ENCODE peak calls at places on chromosomes 6 and 20, in nine cellular contexts. O, T, K, G, J, Z, A, L and Q are unnamed samples. For H3K36me3, the result is how much of the 10 kb centered on the place peaks cover.

GRCh38 chr6:111894951-111895350 is 21.7 kb upstream of the FYN start:
- DNase-seq in K (no peak), G (no peak), T (no peak), Z (no peak), L (no peak), O (no peak), J (no peak), A (no peak), Q (no peak)

GRCh38 chr6:33663727-33664449 is 42.8 kb downstream of the ITPR3 start:
- DNase-seq in K (no peak), T (no peak), G (no peak), J (no peak), Z (no peak), L (no peak), A (no peak), O (no peak), Q (no peak)

GRCh38 chr6:91198588-91199255 is 611.9 kb upstream of the MAP3K7 start:
- DNase-seq in O (no peak), Z (no peak), L (no peak), T (peak), J (no peak), K (no peak), A (no peak), G (no peak), Q (no peak)

GRCh38 chr6:142531727-142532126 is 229.9 kb downstream of the ADGRG6 start:
- DNase-seq in G (no peak), J (no peak), A (no peak), O (no peak), K (no peak), Z (no peak), L (no peak), T (peak), Q (no peak)

GRCh38 chr6:147448212-147448611 is 60.3 kb upstream of the SAMD5 start:
- DNase-seq in Z (no peak), K (peak), G (no peak), J (no peak), O (no peak), A (peak), T (peak), L (no peak), Q (no peak)

GRCh38 chr20:17987988-17988387 is 19.2 kb downstream of the MGME1 start:
- DNase-seq in K (no peak), O (no peak), L (no peak), G (no peak), A (no peak), Z (no peak), T (no peak), J (no peak), Q (no peak)

GRCh38 chr20:14617123-14617522 is 279.7 kb upstream of the FLRT3 start:
- DNase-seq in J (no peak), O (no peak), G (no peak), A (no peak), T (peak), K (no peak), Z (peak), L (no peak), Q (no peak)

GRCh38 chr6:143060354-143060805 is 309 bp upstream of the AIG1 start:
- DNase-seq in O (peak), L (peak), Z (peak), K (peak), J (peak), T (peak), G (no peak), A (peak), Q (peak)

GRCh38 chr6:30687659-30688431 is 1.4 kb upstream of the PPP1R18 start:
- DNase-seq in Z (peak), L (peak), K (no peak), J (no peak), G (no peak), A (no peak), O (no peak), T (peak), Q (peak)

GRCh38 chr6:26575494-26575939 is 21.2 kb upstream of the ABT1 start:
- DNase-seq in G (peak), A (peak), O (no peak), T (peak), J (no peak), L (no peak), Z (no peak), K (no peak), Q (no peak)

GRCh38 chr6:137799950-137800568 is 67.0 kb upstream of the TNFAIP3 start:
- DNase-seq in O (peak), K (no peak), J (peak), Z (peak), A (peak), T (peak), G (no peak), L (peak), Q (peak)

GRCh38 chr6:44022671-44023352 is 104.4 kb downstream of the MRPL14 start:
- DNase-seq in J (no peak), Z (no peak), L (no peak), K (no peak), O (no peak), T (no peak), G (no peak), A (no peak), Q (no peak)

GRCh38 chr6:25298508-25298834 is 19.3 kb downstream of the CARMIL1 start:
- DNase-seq in K (no peak), O (no peak), Z (no peak), G (no peak), L (no peak), J (no peak), T (no peak), A (no peak), Q (no peak)

GRCh38 chr6:52691718-52692117 is 20.8 kb downstream of the TMEM14A start:
- DNase-seq in G (no peak), O (no peak), T (peak), Z (no peak), A (no peak), L (no peak), K (no peak), J (no peak), Q (no peak)

GRCh38 chr6:145962581-145962980 is 1.6 kb downstream of the SHPRH start:
- DNase-seq in Z (no peak), A (no peak), K (no peak), T (no peak), L (no peak), O (no peak), G (no peak), J (no peak), Q (no peak)

GRCh38 chr20:17992847-17993508 is 24.2 kb downstream of the MGME1 start:
- DNase-seq in O (no peak), J (no peak), G (no peak), K (no peak), Z (no peak), A (no peak), T (peak), L (no peak), Q (no peak)

GRCh38 chr6:134352786-134353480 is 35.0 kb upstream of the SGK1 start:
- DNase-seq in J (no peak), T (peak), K (no peak), L (no peak), Z (no peak), G (no peak), O (no peak), A (peak), Q (no peak)

GRCh38 chr6:24273471-24273870 is 84.4 kb downstream of the DCDC2 start:
- DNase-seq in J (no peak), O (no peak), G (no peak), Z (no peak), A (no peak), K (no peak), T (peak), L (no peak), Q (no peak)

GRCh38 chr20:33309631-33310030 is 26.6 kb downstream of the BPIFB1 start:
- DNase-seq in Z (no peak), A (no peak), T (no peak), K (no peak), L (no peak), O (no peak), G (no peak), J (no peak), Q (no peak)

GRCh38 chr20:17822039-17822438 is 122.3 kb downstream of the BANF2 start:
- DNase-seq in O (peak), L (no peak), Z (peak), J (peak), A (no peak), G (no peak), K (peak), T (peak), Q (no peak)

GRCh38 chr6:168093071-168093505 is 14.1 kb upstream of the FRMD1 start:
- DNase-seq in J (peak), G (no peak), T (no peak), Z (no peak), A (no peak), L (no peak), O (no peak), K (peak), Q (peak)

GRCh38 chr20:35603695-35604443 is 11.8 kb upstream of the SPAG4 start:
- DNase-seq in O (peak), A (no peak), K (no peak), L (no peak), Z (no peak), G (no peak), T (no peak), J (no peak), Q (no peak)

GRCh38 chr6:40791004-40791403 is 203.8 kb upstream of the LRFN2 start:
- DNase-seq in Z (no peak), T (no peak), O (no peak), J (no peak), K (no peak), L (no peak), A (no peak), G (no peak), Q (no peak)

GRCh38 chr6:35642471-35643161 is 46.1 kb downstream of the FKBP5 start:
- DNase-seq in Z (no peak), K (no peak), T (no peak), L (no peak), O (no peak), J (no peak), A (no peak), G (no peak), Q (no peak)

GRCh38 chr6:151071295-151071694 is 168.5 kb upstream of the AKAP12 start:
- DNase-seq in T (peak), O (peak), L (peak), K (no peak), G (no peak), J (no peak), A (no peak), Z (no peak), Q (peak)

GRCh38 chr6:160137989-160138835 is 16.6 kb downstream of the SLC22A1 start:
- DNase-seq in O (no peak), A (peak), Z (peak), T (peak), G (peak), K (peak), L (peak), J (peak), Q (peak)

GRCh38 chr6:30820196-30820595 is 64.1 kb upstream of the DDR1 start:
- DNase-seq in K (peak), J (peak), T (peak), O (no peak), G (no peak), Z (peak), A (no peak), L (peak), Q (no peak)

GRCh38 chr6:108562503-108562993 is 1.8 kb downstream of the FOXO3 start:
- DNase-seq in L (peak), T (peak), Z (peak), J (peak), O (peak), A (peak), K (peak), G (peak), Q (peak)

GRCh38 chr6:122715725-122716124 is 63.8 kb upstream of the FABP7 start:
- DNase-seq in Z (no peak), G (no peak), O (no peak), L (no peak), T (peak), A (no peak), J (no peak), K (no peak), Q (no peak)

GRCh38 chr6:22884441-22884840 is 315.1 kb downstream of the HDGFL1 start:
- DNase-seq in L (no peak), O (no peak), K (no peak), A (no peak), Z (no peak), G (no peak), J (no peak), T (no peak), Q (peak)

GRCh38 chr20:55139173-55139765 is 663.9 kb downstream of the DOK5 start:
- DNase-seq in J (no peak), K (no peak), G (no peak), Z (no peak), L (no peak), T (no peak), O (no peak), A (no peak), Q (no peak)

GRCh38 chr6:20211941-20212391 is 303 bp downstream of the MBOAT1 start:
- DNase-seq in T (peak), O (no peak), L (no peak), K (peak), Z (peak), G (no peak), J (peak), A (peak), Q (peak)
- H3K27ac ChIP-seq in T (peak), O (peak), L (peak), K (peak), Z (peak), G (peak), J (peak), A (no peak), Q (peak)

GRCh38 chr20:8974009-8974708 is 94.7 kb upstream of the PLCB4 start:
- DNase-seq in T (no peak), Z (no peak), A (no peak), K (no peak), O (no peak), L (no peak), J (no peak), G (no peak), Q (no peak)
- H3K36me3 ChIP-seq in T (under half), Z (under half), A (under half), K (under half), O (under half), L (under half), J (under half), G (under half), Q (under half)

GRCh38 chr20:61739832-61740118 is 325.9 kb downstream of the TAF4 start:
- DNase-seq in G (no peak), A (no peak), L (no peak), T (no peak), J (no peak), O (no peak), Z (no peak), K (no peak), Q (no peak)

GRCh38 chr20:61744691-61745396 is 320.8 kb downstream of the TAF4 start:
- DNase-seq in T (peak), G (no peak), K (no peak), O (no peak), Z (peak), A (no peak), L (no peak), J (no peak), Q (no peak)

GRCh38 chr20:61743606-61744005 is 322.1 kb downstream of the TAF4 start:
- DNase-seq in K (no peak), Z (no peak), G (no peak), J (no peak), A (no peak), O (no peak), T (no peak), L (no peak), Q (no peak)

GRCh38 chr20:61739086-61739831 is 326.4 kb downstream of the TAF4 start:
- DNase-seq in L (no peak), A (peak), Z (no peak), O (no peak), T (no peak), J (no peak), G (no peak), K (no peak), Q (no peak)

GRCh38 chr20:61742097-61742805 is 323.4 kb downstream of the TAF4 start:
- DNase-seq in G (no peak), O (no peak), A (peak), L (no peak), J (no peak), T (no peak), Z (no peak), K (no peak), Q (no peak)
- TF ChIP-seq CTCF in G (no peak), O (no peak), A (peak), L (no peak), J (no peak), T (no peak), Z (peak), K (no peak), Q (no peak)

DNA sequence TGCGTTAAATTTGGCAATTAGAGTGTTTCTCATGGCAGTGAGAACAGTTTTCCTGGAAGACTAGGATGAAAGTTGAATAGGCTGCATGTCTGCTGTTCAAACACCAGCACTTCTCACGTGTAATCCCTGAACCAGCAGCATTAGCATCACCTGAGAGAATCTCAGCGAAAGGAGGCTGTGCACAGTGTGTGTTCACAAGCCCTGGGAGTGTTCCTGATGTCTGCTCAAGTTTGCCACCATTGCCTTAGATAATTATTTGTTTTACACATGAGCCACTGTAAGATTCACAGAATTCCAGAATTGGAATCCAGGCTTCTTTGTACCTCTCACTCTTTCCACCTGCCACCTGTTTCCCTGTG is 117.3 kb downstream of the JARID2 start:
- DNase-seq in L (no peak), G (no peak), A (no peak), J (no peak), T (no peak), Z (no peak), O (no peak), K (no peak), Q (no peak)
- H3K27ac ChIP-seq in L (no peak), G (no peak), A (no peak), J (no peak), T (no peak), Z (no peak), O (no peak), K (no peak), Q (no peak)

GRCh38 chr20:50584687-50585086 is 74.5 kb downstream of the PTPN1 start:
- DNase-seq in O (no peak), T (no peak), A (no peak), J (no peak), K (no peak), G (no peak), Z (no peak), L (no peak), Q (no peak)

GRCh38 chr20:50585678-50586077 is 75.5 kb downstream of the PTPN1 start:
- DNase-seq in Z (no peak), A (no peak), K (no peak), O (no peak), G (no peak), L (no peak), J (no peak), T (no peak), Q (no peak)

GRCh38 chr20:50583422-50584150 is 73.4 kb downstream of the PTPN1 start:
- DNase-seq in G (no peak), A (no peak), T (no peak), L (no peak), O (no peak), J (no peak), K (no peak), Z (no peak), Q (no peak)

GRCh38 chr20:50586531-50587232 is 76.5 kb downstream of the PTPN1 start:
- DNase-seq in T (no peak), A (no peak), L (no peak), Z (no peak), K (no peak), G (no peak), O (no peak), J (no peak), Q (no peak)

DNA sequence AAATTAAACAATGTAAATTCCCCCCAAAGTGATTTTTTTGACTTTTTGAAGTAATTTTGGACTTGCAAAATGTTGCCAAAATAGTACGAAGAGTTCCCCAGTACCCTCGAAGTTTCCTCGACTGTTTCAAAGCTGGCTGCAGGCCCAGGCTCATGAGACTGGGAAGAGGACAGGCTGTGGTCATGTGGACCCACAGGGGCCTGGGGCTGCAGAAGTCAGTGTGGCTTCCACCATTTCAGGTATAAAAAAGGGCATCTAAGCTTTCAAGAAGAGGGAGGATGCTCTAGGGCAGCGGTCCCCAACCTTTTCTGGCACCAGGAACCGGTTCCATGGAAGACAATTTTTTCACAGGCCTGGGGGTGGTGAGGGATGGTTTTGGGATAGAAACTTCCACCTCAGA is 75.0 kb downstream of the PTPN1 start:
- DNase-seq in T (no peak), Z (no peak), L (no peak), G (no peak), A (no peak), K (no peak), J (no peak), O (no peak), Q (no peak)
- H3K36me3 ChIP-seq in T (under half), Z (under half), L (under half), G (under half), A (under half), K (half or more), J (under half), O (under half), Q (under half)

GRCh38 chr6:7087066-7087465 is 20.7 kb upstream of the RREB1 start:
- DNase-seq in Z (no peak), K (no peak), L (no peak), T (peak), J (no peak), G (no peak), A (peak), O (no peak), Q (no peak)
- TF ChIP-seq CTCF in Z (no peak), K (peak), L (no peak), T (peak), J (no peak), G (no peak), A (peak), O (peak), Q (peak)

GRCh38 chr20:47782920-47783552 is 2.2 kb downstream of the SULF2 start:
- DNase-seq in G (no peak), K (no peak), L (no peak), O (peak), A (no peak), T (no peak), Z (no peak), J (no peak), Q (no peak)

GRCh38 chr20:47785900-47786762 is 850 bp upstream of the SULF2 start:
- DNase-seq in T (peak), G (no peak), O (peak), K (peak), J (peak), A (peak), Z (peak), L (peak), Q (peak)

GRCh38 chr20:47785321-47785899 is at the start of gene SULF2:
- DNase-seq in L (peak), G (no peak), J (peak), K (peak), Z (peak), T (peak), O (peak), A (peak), Q (peak)

GRCh38 chr20:47784256-47784598 is 1.1 kb downstream of the SULF2 start:
- DNase-seq in J (no peak), Z (no peak), G (no peak), A (no peak), T (no peak), L (no peak), O (no peak), K (no peak), Q (no peak)

GRCh38 chr20:47784599-47785320 is 521 bp downstream of the SULF2 start:
- DNase-seq in K (no peak), O (peak), A (peak), G (no peak), Z (peak), J (peak), T (peak), L (peak), Q (peak)
- H3K27ac ChIP-seq in K (peak), O (no peak), A (no peak), G (no peak), Z (peak), J (peak), T (no peak), L (peak), Q (no peak)

DNA sequence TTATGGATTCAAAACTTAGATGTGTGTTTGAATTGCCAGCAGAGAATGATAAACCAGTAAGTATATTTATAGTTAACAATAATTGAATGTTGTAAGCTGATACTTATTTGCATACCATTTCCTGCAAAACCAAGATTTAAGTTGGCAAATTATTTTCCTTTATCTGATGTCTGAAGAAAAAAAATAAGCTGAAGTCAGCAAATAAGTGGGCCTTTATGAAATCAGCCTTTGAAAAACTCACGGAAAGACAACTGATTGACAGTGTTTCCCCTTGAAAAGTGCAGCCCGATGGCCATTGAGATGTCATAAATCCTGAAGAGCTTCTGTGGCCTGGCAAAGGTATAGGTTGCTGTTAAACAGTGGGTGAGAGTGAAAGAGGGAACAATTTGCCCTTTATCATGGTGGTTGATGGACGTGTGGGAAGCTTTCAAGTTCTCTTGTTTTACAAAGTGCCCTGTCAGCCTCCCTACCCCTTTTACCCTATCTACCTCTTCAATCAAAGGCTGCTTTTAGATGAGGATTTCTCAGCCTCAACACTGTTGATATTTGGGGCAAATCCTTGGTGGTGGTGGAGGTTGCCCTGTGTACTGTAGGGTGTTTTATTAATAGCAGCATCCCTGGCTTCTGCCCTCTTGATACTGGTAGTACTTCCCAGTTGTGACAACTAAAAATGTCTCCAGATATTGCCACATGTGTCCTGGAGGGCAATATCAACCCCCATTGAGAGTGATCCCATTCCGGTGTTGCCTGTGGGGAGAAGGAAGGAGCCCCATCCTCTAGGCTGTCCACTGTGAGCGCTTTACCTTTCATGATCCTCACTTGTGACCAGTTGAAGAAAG is 50.2 kb downstream of the VAPB start:
- DNase-seq in G (no peak), Z (no peak), T (no peak), J (no peak), L (no peak), O (no peak), K (no peak), A (no peak), Q (no peak)
- H3K36me3 ChIP-seq in G (under half), Z (under half), T (under half), J (under half), L (under half), O (under half), K (under half), A (under half), Q (under half)